ENCODE peak calls at places on chromosomes 13 and 19, in four cellular contexts. S is tibial nerve, N is adrenal gland, J is psoas muscle. I is an unnamed sample. For H3K4me1, the result is how much of the 10 kb centered on the place peaks cover.

GRCh38 chr19:49741210-49741844 is 21.8 kb downstream of the TSKS start:
- DNase-seq in S (no peak), J (no peak), N (no peak), I (no peak)

GRCh38 chr19:29889702-29890101 is 52.3 kb upstream of the URI1 start:
- DNase-seq in J (no peak), S (no peak), N (no peak), I (no peak)

GRCh38 chr19:37928527-37929286 is 21.7 kb downstream of the SIPA1L3 start:
- DNase-seq in S (no peak), N (no peak), J (no peak), I (no peak)

GRCh38 chr13:43693639-43694038 is 93.1 kb downstream of the ENOX1 start:
- DNase-seq in N (no peak), J (no peak), S (no peak), I (no peak)

GRCh38 chr19:38975214-38975860 is at the start of gene FBXO17:
- DNase-seq in J (peak), S (peak), N (peak), I (peak)

GRCh38 chr13:29589234-29589633 is 6.3 kb downstream of the SLC7A1 start:
- DNase-seq in S (no peak), J (no peak), N (peak), I (no peak)

GRCh38 chr13:37326319-37326718 is 220.9 kb upstream of the CSNK1A1L start:
- DNase-seq in J (no peak), N (no peak), S (no peak), I (no peak)

GRCh38 chr19:48642862-48643261 is 3.1 kb downstream of the CA11 start:
- DNase-seq in N (no peak), J (no peak), S (no peak), I (no peak)

GRCh38 chr13:73171242-73171641 is 112.4 kb downstream of the KLF5 start:
- DNase-seq in N (no peak), J (no peak), S (no peak), I (no peak)

GRCh38 chr13:113176292-113176691 is 17.8 kb downstream of the PROZ start:
- DNase-seq in J (no peak), S (no peak), N (no peak), I (no peak)

GRCh38 chr19:55310498-55310897 is 14.6 kb downstream of the TMEM150B start:
- DNase-seq in S (no peak), N (no peak), J (no peak), I (no peak)

GRCh38 chr19:11848594-11849263 is at the start of gene ZNF439:
- DNase-seq in J (peak), N (peak), S (peak), I (peak)

GRCh38 chr13:21060063-21060826 is 1.1 kb downstream of the LATS2 start:
- DNase-seq in S (peak), N (peak), J (peak), I (no peak)

GRCh38 chr19:42555801-42556200 is 27.5 kb upstream of the CEACAM1 start:
- DNase-seq in J (no peak), S (no peak), N (no peak), I (no peak)

GRCh38 chr13:78649997-78650724 is 8.8 kb downstream of the OBI1 start:
- DNase-seq in N (no peak), S (no peak), J (no peak), I (no peak)

GRCh38 chr13:32537580-32538233 is 888 bp downstream of the N4BP2L2 start:
- DNase-seq in N (peak), S (peak), J (peak), I (no peak)

GRCh38 chr13:45207319-45207718 is 6.5 kb upstream of the KCTD4 start:
- DNase-seq in N (no peak), J (no peak), S (no peak), I (no peak)

GRCh38 chr19:23385404-23385803 is 9.9 kb downstream of the ZNF91 start:
- DNase-seq in S (no peak), N (no peak), J (no peak), I (no peak)

GRCh38 chr13:80524447-80525215 is 183.7 kb upstream of the SPRY2 start:
- DNase-seq in S (no peak), N (no peak), J (no peak), I (no peak)

GRCh38 chr19:16259385-16260159 is 61.9 kb downstream of the AP1M1 start:
- DNase-seq in S (no peak), N (no peak), J (peak), I (no peak)

GRCh38 chr19:40272261-40272660 is 12.9 kb downstream of the AKT2 start:
- DNase-seq in J (peak), S (no peak), N (no peak), I (no peak)
- H3K4me1 ChIP-seq in J (half or more), S (under half), N (under half), I (under half)

GRCh38 chr13:26962671-26963070 is 202.1 kb upstream of the GPR12 start:
- DNase-seq in S (no peak), N (no peak), J (no peak), I (no peak)
- H3K4me1 ChIP-seq in S (under half), N (under half), J (under half), I (under half)

GRCh38 chr19:45251452-45252354 is 632 bp downstream of the MARK4 start:
- DNase-seq in S (no peak), J (peak), N (no peak), I (no peak)

GRCh38 chr19:45255611-45256157 is 4.6 kb downstream of the MARK4 start:
- DNase-seq in N (no peak), J (no peak), S (no peak), I (no peak)

GRCh38 chr19:45253396-45254027 is 2.4 kb downstream of the MARK4 start:
- DNase-seq in S (no peak), N (peak), J (no peak), I (no peak)

GRCh38 chr19:45256836-45257235 is 5.8 kb downstream of the MARK4 start:
- DNase-seq in N (no peak), J (no peak), S (no peak), I (no peak)

DNA sequence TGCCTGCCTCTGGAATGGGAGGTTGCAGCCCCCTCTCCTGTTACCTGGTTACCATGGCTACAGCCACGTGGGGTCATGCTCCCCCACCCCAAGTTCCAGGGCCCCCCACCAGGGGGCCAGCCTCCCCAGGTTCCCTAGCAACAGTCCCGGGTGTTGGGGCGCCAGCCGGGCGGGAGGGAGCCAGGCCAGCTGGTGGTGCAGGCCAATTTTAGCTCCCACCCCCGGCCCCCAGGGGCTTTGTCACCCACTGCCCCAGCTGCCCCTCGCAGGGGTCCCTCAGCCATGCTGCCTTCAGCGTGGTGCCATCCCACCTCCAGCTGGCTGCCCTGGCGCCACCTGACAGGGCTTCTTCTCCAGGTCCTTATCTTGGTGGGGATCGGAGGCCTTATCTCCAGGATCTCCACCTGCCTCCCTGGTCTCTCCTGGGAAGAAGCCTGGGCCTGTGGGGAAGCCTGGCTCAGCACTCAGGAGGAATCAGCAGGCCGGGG is 3.0 kb downstream of the MARK4 start:
- DNase-seq in N (no peak), J (no peak), S (no peak), I (no peak)
- H3K4me1 ChIP-seq in N (under half), J (under half), S (under half), I (under half)

GRCh38 chr19:28020631-28021315 is 1192.2 kb downstream of the UQCRFS1 start:
- DNase-seq in J (no peak), N (no peak), S (no peak), I (no peak)
- H3K4me1 ChIP-seq in J (under half), N (under half), S (under half), I (under half)

DNA sequence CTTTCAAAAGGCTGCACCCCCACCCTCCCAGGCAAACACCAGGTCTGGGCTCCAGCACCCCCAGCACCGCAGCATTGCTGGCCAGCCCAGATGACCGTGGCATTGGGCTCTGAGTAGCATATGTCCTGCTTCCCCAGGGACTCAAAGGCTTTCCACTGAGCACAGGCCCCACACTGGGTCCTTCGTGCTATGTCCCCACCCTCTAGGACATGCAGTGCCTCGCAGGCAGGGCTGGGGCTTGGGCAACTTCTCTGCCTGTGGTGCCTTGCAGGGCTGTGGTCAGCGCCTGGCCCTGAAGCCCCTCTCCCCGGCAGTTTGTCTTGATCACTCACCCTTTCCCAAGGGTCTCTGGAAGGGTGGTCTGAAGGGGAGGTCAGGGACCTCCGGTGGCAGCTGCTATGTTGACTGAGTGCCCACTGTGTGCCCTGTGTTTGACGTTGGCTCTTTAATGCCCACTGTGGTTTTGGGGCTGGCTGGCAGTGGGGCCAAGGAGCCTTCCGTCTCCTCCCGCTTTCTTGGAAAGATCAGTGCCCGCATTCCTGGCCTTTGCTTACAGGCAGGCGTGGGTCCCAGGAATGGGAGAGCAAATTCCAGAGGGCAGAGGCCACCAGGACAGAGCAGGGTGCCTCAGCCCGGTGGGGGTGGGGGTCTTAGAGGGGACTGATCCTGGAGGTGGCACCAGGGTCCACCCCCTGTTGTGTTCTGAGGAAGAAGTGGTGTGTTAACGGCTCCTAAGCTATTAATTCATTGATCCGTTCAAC is 20.3 kb upstream of the CRTC1 start:
- DNase-seq in J (no peak), S (no peak), N (no peak), I (no peak)
- H3K4me1 ChIP-seq in J (under half), S (under half), N (under half), I (under half)

GRCh38 chr19:5051619-5052018 is 82.7 kb downstream of the KDM4B start:
- DNase-seq in S (no peak), N (no peak), J (no peak), I (no peak)

GRCh38 chr19:5049561-5049960 is 80.6 kb downstream of the KDM4B start:
- DNase-seq in S (no peak), N (no peak), J (no peak), I (no peak)

GRCh38 chr19:5050905-5051304 is 82.0 kb downstream of the KDM4B start:
- DNase-seq in S (no peak), J (no peak), N (no peak), I (no peak)

GRCh38 chr19:5048727-5049553 is 80.0 kb downstream of the KDM4B start:
- DNase-seq in J (no peak), S (no peak), N (peak), I (no peak)

GRCh38 chr19:5050016-5050656 is 81.2 kb downstream of the KDM4B start:
- DNase-seq in J (no peak), S (no peak), N (no peak), I (no peak)
- H3K4me1 ChIP-seq in J (under half), S (under half), N (under half), I (under half)

GRCh38 chr19:35006342-35006998 is 6.3 kb downstream of the GRAMD1A start:
- DNase-seq in S (no peak), N (peak), J (no peak), I (peak)
- H3K4me1 ChIP-seq in S (under half), N (half or more), J (under half), I (under half)

GRCh38 chr19:13093407-13094284 is 9.0 kb downstream of the LYL1 start:
- DNase-seq in S (peak), J (peak), N (peak), I (peak)
- H3K4me1 ChIP-seq in S (under half), J (under half), N (under half), I (under half)

I was measured in lung.